ENCODE peak calls at places on chromosome 1, in four cellular contexts. Z is IMR-90, U is HCT116, K is OCI-LY7. H is an unnamed sample.

GRCh38 chr1:29682918-29683314 is 446.6 kb downstream of the PTPRU start:
- DNase-seq in Z (peak), U (no peak), K (no peak), H (no peak)

GRCh38 chr1:159889821-159890252 is 10.1 kb downstream of the CFAP45 start:
- DNase-seq in Z (peak), K (peak), U (no peak), H (no peak)

GRCh38 chr1:34057347-34057746 is 107.7 kb downstream of the CSMD2 start:
- DNase-seq in Z (no peak), K (no peak), U (no peak), H (no peak)

GRCh38 chr1:235108185-235108593 is 20.4 kb downstream of the TOMM20 start:
- DNase-seq in K (no peak), U (no peak), Z (no peak), H (no peak)

GRCh38 chr1:40153073-40153770 is 8.0 kb upstream of the RLF start:
- DNase-seq in Z (peak), U (peak), K (peak), H (peak)

GRCh38 chr1:1356796-1357401 is 1.5 kb downstream of the MXRA8 start:
- DNase-seq in U (no peak), K (no peak), Z (no peak), H (no peak)

GRCh38 chr1:21617126-21617738 is 51.9 kb downstream of the RAP1GAP start:
- DNase-seq in Z (no peak), K (no peak), U (no peak), H (no peak)

GRCh38 chr1:34776911-34777310 is 4.1 kb upstream of the GJB3 start:
- DNase-seq in U (no peak), Z (no peak), K (no peak), H (no peak)

GRCh38 chr1:116311756-116312691 is 61.0 kb upstream of the ATP1A1 start:
- DNase-seq in U (no peak), K (no peak), Z (no peak), H (no peak)

GRCh38 chr1:165152727-165153126 is 203.8 kb downstream of the LMX1A start:
- DNase-seq in U (no peak), K (no peak), Z (no peak), H (no peak)

GRCh38 chr1:65277605-65278343 is 31.6 kb upstream of the DNAJC6 start:
- DNase-seq in Z (no peak), U (no peak), K (no peak), H (no peak)

GRCh38 chr1:14912831-14913230 is 240.7 kb upstream of the TMEM51 start:
- DNase-seq in K (no peak), Z (no peak), U (no peak), H (no peak)

GRCh38 chr1:41574842-41575241 is 90.4 kb upstream of the EDN2 start:
- DNase-seq in U (no peak), K (peak), Z (no peak), H (no peak)

GRCh38 chr1:41576206-41576605 is 91.7 kb upstream of the EDN2 start:
- DNase-seq in K (no peak), Z (no peak), U (no peak), H (no peak)

GRCh38 chr1:41568204-41568603 is 83.7 kb upstream of the EDN2 start:
- DNase-seq in Z (no peak), K (no peak), U (no peak), H (no peak)

GRCh38 chr1:41573803-41574713 is 89.6 kb upstream of the EDN2 start:
- DNase-seq in U (peak), K (peak), Z (peak), H (peak)

DNA sequence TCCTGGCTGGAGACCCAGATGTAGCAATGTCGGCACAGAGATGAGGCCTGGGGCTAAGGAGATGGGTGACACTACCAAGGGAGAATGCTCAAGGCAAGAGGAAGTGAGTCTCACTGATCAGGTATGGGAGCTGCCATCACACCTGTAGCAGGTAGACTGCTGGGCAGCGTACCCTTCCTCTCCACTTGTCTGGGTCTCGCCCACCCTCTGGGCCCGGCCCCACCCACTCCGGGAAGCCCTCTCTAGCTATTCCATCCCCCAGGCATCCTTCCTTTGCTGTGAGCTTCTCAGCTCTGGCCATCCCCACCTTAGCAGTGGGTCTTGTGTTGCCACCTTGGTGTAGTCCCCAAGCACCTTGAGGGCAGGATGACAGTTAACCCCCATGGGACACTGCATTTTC is 87.7 kb upstream of the EDN2 start:
- DNase-seq in K (no peak), U (no peak), Z (no peak), H (no peak)
- TF ChIP-seq CTCF in K (no peak), U (no peak), Z (no peak), H (no peak)

GRCh38 chr1:41657679-41658078 is 173.2 kb upstream of the EDN2 start:
- DNase-seq in K (no peak), Z (no peak), U (no peak), H (no peak)
- TF ChIP-seq CTCF in K (no peak), Z (peak), U (no peak), H (no peak)

GRCh38 chr1:145977486-145978476 is 13.3 kb downstream of the POLR3GL start:
- DNase-seq in U (peak), K (peak), Z (peak), H (peak)

GRCh38 chr1:145979746-145980435 is 15.4 kb downstream of the POLR3GL start:
- DNase-seq in Z (no peak), U (no peak), K (peak), H (no peak)

GRCh38 chr1:145977016-145977415 is 12.5 kb downstream of the POLR3GL start:
- DNase-seq in Z (no peak), K (no peak), U (no peak), H (no peak)

GRCh38 chr1:145978477-145978859 is 14.0 kb downstream of the POLR3GL start:
- DNase-seq in K (no peak), U (no peak), Z (no peak), H (no peak)

DNA sequence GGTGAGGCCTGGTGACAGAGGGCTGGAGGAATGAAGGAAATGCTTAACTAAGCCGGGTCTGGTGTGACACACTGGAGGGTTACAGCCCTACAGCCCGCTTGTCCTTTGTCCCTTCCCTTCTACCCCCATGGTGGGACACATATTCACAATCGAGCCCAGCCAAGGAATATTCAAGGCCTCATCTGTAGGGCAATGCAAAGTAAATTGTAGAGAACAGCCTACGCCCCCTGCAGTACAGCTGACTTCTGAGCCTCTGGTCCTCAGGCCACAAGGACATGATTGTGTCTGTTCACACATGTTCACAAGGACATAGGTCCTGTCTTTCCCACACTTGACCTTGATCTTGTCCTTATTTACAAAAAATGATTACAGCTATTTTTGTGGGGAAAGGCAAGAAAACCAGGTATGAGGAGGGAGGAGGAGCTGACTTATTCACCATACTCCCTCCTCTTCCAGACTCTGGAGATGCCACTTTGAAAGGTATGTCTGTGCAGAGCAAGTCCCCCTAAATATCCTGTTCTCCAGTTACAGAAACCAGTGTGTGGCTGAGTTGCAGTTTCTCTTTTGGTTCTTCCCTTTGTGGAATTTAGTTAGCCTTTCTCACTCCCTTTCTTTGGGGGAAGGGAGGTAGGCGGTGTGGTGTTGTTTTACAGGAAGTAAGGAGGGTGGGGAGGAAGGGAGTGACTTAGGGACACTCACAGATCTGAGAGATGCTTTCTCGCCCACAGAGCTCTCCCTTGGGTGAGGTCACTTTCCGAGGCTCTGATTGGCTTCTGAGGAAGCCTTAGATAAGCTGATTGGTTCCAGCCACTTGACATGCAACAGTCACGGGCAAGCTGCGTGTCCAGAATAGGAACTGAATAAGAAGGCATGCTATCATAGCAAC is 14.6 kb downstream of the POLR3GL start:
- DNase-seq in K (peak), Z (peak), U (peak), H (peak)
- TF ChIP-seq CTCF in K (peak), Z (no peak), U (peak), H (no peak)

GRCh38 chr1:228083871-228084278 is 1.4 kb downstream of the ARF1 start:
- DNase-seq in Z (peak), K (no peak), U (no peak), H (no peak)
- TF ChIP-seq CTCF in Z (no peak), K (peak), U (no peak), H (no peak)

GRCh38 chr1:188429385-188429784 is 1600.6 kb downstream of the PLA2G4A start:
- DNase-seq in Z (peak), U (no peak), K (no peak), H (no peak)
- TF ChIP-seq CTCF in Z (no peak), U (no peak), K (no peak), H (no peak)

GRCh38 chr1:55848906-55849305 is 633.7 kb upstream of the USP24 start:
- DNase-seq in K (no peak), U (no peak), Z (peak), H (no peak)
- TF ChIP-seq CTCF in K (no peak), U (peak), Z (peak), H (no peak)

H was measured in activated CD8-positive, alpha-beta T cell treated with anti-CD3 and anti-CD28 coated beads for 36 hours.